ENCODE peak calls at places on chromosomes 7 and 10, in four cellular contexts. N is psoas muscle, B is SK-N-SH, R is fibroblast of villous mesenchyme. M is an unnamed sample.

GRCh38 chr7:90645784-90646183 is 49.7 kb downstream of the CDK14 start:
- DNase-seq in N (no peak), B (no peak), R (no peak), M (no peak)

GRCh38 chr7:31082017-31082416 is 29.9 kb downstream of the ADCYAP1R1 start:
- DNase-seq in N (peak; percentile 17), B (no peak), R (no peak), M (no peak)

GRCh38 chr10:5888843-5889623 is 660 bp downstream of the ANKRD16 start:
- DNase-seq in N (peak; percentile 59), B (peak; percentile 74), R (peak; percentile 30), M (peak; percentile 86)

GRCh38 chr10:24553051-24553612 is 170.6 kb downstream of the ARHGAP21 start:
- DNase-seq in N (no peak), B (no peak), R (no peak), M (no peak)

GRCh38 chr7:57343901-57344622 is 105.9 kb upstream of the ZNF716 start:
- DNase-seq in N (peak; percentile 84), B (no peak), R (no peak), M (no peak)

GRCh38 chr10:28928484-28928883 is 251.2 kb downstream of the BAMBI start:
- DNase-seq in N (no peak), B (no peak), R (no peak), M (no peak)

GRCh38 chr7:143408686-143409551 is at the start of gene EPHA1:
- DNase-seq in N (no peak), B (no peak), R (no peak), M (no peak)

GRCh38 chr10:2232479-2232878 is 495.2 kb upstream of the ADARB2 start:
- DNase-seq in N (no peak), B (no peak), R (no peak), M (no peak)

GRCh38 chr10:125038637-125039036 is 96.7 kb downstream of the ZRANB1 start:
- DNase-seq in N (peak; percentile 88), B (no peak), R (no peak), M (no peak)

GRCh38 chr7:156927571-156928405 is 21.7 kb upstream of the NOM1 start:
- DNase-seq in N (no peak), B (no peak), R (peak; percentile 22), M (no peak)

GRCh38 chr7:39880556-39880955 is 69.5 kb upstream of the CDK13 start:
- DNase-seq in N (no peak), B (no peak), R (peak; percentile 60), M (no peak)

GRCh38 chr7:11193131-11193867 is 219.6 kb downstream of the PHF14 start:
- DNase-seq in N (peak; percentile 51), B (no peak), R (peak; percentile 26), M (no peak)

GRCh38 chr7:122262246-122262645 is 42.3 kb downstream of the FEZF1 start:
- DNase-seq in N (no peak), B (no peak), R (no peak), M (no peak)

GRCh38 chr7:149719912-149720335 is 53.5 kb downstream of the ZNF467 start:
- DNase-seq in N (no peak), B (no peak), R (no peak), M (no peak)

GRCh38 chr7:152133804-152134203 is 108.3 kb downstream of the GALNT11 start:
- DNase-seq in N (no peak), B (no peak), R (no peak), M (no peak)

GRCh38 chr7:66643395-66643794 is 14.7 kb downstream of the KCTD7 start:
- DNase-seq in N (no peak), B (no peak), R (no peak), M (no peak)

GRCh38 chr7:44240983-44241510 is 40.3 kb downstream of the YKT6 start:
- DNase-seq in N (peak; percentile 87), B (peak; percentile 96), R (peak; percentile 81), M (peak; percentile 91)

GRCh38 chr10:35219292-35219691 is 92.6 kb downstream of the CREM start:
- DNase-seq in N (no peak), B (no peak), R (no peak), M (no peak)

GRCh38 chr10:47452495-47453434 is 31.1 kb downstream of the ANXA8 start:
- DNase-seq in N (no peak), B (peak; percentile 30), R (no peak), M (no peak)

GRCh38 chr7:108055541-108056135 is 52.7 kb upstream of the LAMB1 start:
- DNase-seq in N (no peak), B (peak; percentile 65), R (no peak), M (no peak)

GRCh38 chr10:102066421-102067068 is 1.4 kb downstream of the HPS6 start:
- DNase-seq in N (no peak), B (no peak), R (no peak), M (no peak)

GRCh38 chr10:103284170-103284569 is 7.2 kb downstream of the INA start:
- DNase-seq in N (no peak), B (no peak), R (peak; percentile 96), M (no peak)

GRCh38 chr10:22611425-22612111 is 102.8 kb downstream of the PIP4K2A start:
- DNase-seq in N (no peak), B (no peak), R (no peak), M (no peak)

GRCh38 chr7:47556511-47557180 is 25.3 kb downstream of the TNS3 start:
- DNase-seq in N (peak; percentile 39), B (no peak), R (peak; percentile 75), M (no peak)

GRCh38 chr10:91082447-91082846 is 138.0 kb upstream of the PCGF5 start:
- DNase-seq in N (no peak), B (no peak), R (no peak), M (no peak)

GRCh38 chr7:86295526-86295925 is 348.2 kb upstream of the GRM3 start:
- DNase-seq in N (no peak), B (no peak), R (no peak), M (no peak)

GRCh38 chr7:117250801-117251200 is 72.1 kb downstream of the WNT2 start:
- DNase-seq in N (no peak), B (no peak), R (peak; percentile 83), M (no peak)

GRCh38 chr7:136870799-136871487 is 2.5 kb downstream of the CHRM2 start:
- DNase-seq in N (peak; percentile 26), B (peak; percentile 75), R (no peak), M (no peak)

GRCh38 chr7:136877990-136878389 is 9.5 kb downstream of the CHRM2 start:
- DNase-seq in N (no peak), B (peak; percentile 55), R (no peak), M (no peak)

GRCh38 chr7:136877509-136877908 is 9.1 kb downstream of the CHRM2 start:
- DNase-seq in N (no peak), B (no peak), R (no peak), M (no peak)

GRCh38 chr7:136869991-136870798 is 1.7 kb downstream of the CHRM2 start:
- DNase-seq in N (peak; percentile 36), B (peak; percentile 64), R (no peak), M (no peak)

DNA sequence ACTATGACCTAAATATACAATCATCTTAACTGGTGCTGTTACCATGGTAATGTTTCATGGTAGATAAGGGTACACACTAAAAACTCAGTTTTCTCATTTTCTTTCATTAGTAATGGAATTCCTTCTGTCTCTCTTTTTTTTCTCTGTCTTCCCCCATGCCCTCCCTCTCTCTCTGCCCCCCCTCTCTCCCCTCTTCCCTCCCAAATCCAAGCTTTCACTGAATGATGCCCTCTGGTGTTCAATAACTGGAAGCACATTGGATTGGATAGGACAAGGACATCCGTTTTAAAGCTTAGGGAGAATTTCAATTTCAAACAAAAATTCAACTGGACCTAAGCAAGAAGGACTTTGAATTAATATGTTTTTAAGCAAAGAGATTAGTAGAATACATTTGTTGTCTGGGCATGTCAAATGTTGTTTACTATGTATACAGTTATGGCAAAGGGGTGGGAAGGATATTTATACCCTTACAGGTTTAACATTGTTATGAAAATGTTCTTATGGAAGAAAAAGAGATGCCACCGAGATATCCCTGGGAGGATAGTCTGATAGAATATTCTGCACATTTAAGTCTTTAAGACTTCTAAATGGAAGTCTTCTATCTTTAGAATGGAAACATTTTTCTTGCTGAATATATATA is 6.1 kb downstream of the CHRM2 start:
- DNase-seq in N (no peak), B (peak; percentile 72), R (no peak), M (no peak)
- TF ChIP-seq CTCF in N (no peak), B (peak; percentile 76), R (peak; percentile 55), M (no peak)

DNA sequence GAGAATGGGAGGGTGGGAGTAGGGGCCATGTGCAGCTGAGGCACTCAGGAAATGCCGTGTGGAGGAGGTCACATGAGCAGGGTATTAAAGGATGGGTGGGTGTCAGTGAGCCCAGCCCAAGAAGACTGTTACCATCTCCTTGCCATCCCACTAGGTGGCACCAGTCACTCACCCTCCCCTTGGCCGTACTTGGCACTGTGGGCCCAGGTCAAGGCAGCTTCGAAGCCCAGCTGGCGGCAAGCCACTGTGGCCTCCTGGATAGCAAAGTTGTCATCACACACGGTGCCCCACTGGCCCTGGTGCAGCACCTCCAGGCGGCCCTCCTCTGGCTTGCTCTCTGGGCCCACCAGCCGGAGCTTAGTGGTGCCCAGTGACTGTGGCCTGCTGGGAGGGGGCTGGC is 5.4 kb downstream of the LOXL4 start:
- DNase-seq in N (peak; percentile 93), B (peak; percentile 48), R (no peak), M (no peak)
- TF ChIP-seq CTCF in N (peak; percentile 68), B (peak; percentile 36), R (peak; percentile 50), M (no peak)

GRCh38 chr10:70319183-70319582 is 35.4 kb upstream of the NPFFR1 start:
- DNase-seq in N (no peak), B (no peak), R (no peak), M (no peak)
- TF ChIP-seq CTCF in N (no peak), B (no peak), R (no peak), M (no peak)

GRCh38 chr10:109417803-109418202 is 505.5 kb downstream of the XPNPEP1 start:
- DNase-seq in N (no peak), B (no peak), R (no peak), M (no peak)

GRCh38 chr10:109412353-109412752 is 511.0 kb downstream of the XPNPEP1 start:
- DNase-seq in N (no peak), B (no peak), R (no peak), M (no peak)

GRCh38 chr10:109411897-109412296 is 511.4 kb downstream of the XPNPEP1 start:
- DNase-seq in N (no peak), B (no peak), R (peak; percentile 22), M (no peak)
- TF ChIP-seq CTCF in N (no peak), B (no peak), R (no peak), M (no peak)

GRCh38 chr7:132152490-132152889 is 423.8 kb downstream of the PLXNA4 start:
- DNase-seq in N (no peak), B (no peak), R (no peak), M (no peak)

GRCh38 chr7:132155715-132156114 is 420.6 kb downstream of the PLXNA4 start:
- DNase-seq in N (no peak), B (no peak), R (no peak), M (no peak)

GRCh38 chr7:132154695-132155471 is 421.4 kb downstream of the PLXNA4 start:
- DNase-seq in N (no peak), B (peak; percentile 64), R (no peak), M (no peak)

GRCh38 chr7:132150711-132151110 is 425.6 kb downstream of the PLXNA4 start:
- DNase-seq in N (no peak), B (no peak), R (no peak), M (no peak)

GRCh38 chr7:132154248-132154647 is 422.0 kb downstream of the PLXNA4 start:
- DNase-seq in N (no peak), B (no peak), R (no peak), M (no peak)
- TF ChIP-seq CTCF in N (peak; percentile 15), B (peak; percentile 45), R (no peak), M (no peak)

GRCh38 chr7:25949672-25950487 is 202.1 kb upstream of the NFE2L3 start:
- DNase-seq in N (no peak), B (no peak), R (no peak), M (peak; percentile 86)
- TF ChIP-seq CTCF in N (no peak), B (no peak), R (no peak), M (no peak)

GRCh38 chr7:135501402-135501801 is 8.5 kb downstream of the CNOT4 start:
- DNase-seq in N (no peak), B (no peak), R (no peak), M (no peak)
- TF ChIP-seq CTCF in N (no peak), B (peak; percentile 39), R (no peak), M (no peak)